ENCODE peak calls at places on chromosome 9, in five cellular contexts. L, I, S, X and J are unnamed samples.

GRCh38 chr9:126294331-126295081 is 32.1 kb upstream of the MVB12B start:
- DNase-seq in L (no peak), S (no peak), X (no peak), I (no peak), J (no peak)

GRCh38 chr9:5714501-5715401 is 85.8 kb downstream of the RIC1 start:
- DNase-seq in L (no peak), X (no peak), S (peak; percentile 36), I (peak; percentile 25), J (no peak)

GRCh38 chr9:93600504-93600903 is 24.1 kb downstream of the PHF2 start:
- DNase-seq in S (no peak), I (no peak), X (no peak), L (no peak), J (peak; percentile 46)

GRCh38 chr9:5186416-5187169 is 1.2 kb upstream of the INSL6 start:
- DNase-seq in L (peak; percentile 65), X (no peak), S (peak; percentile 69), I (peak; percentile 56), J (peak; percentile 76)

GRCh38 chr9:34570422-34571179 is 18.9 kb downstream of the CNTFR start:
- DNase-seq in X (no peak), I (no peak), S (no peak), L (no peak), J (no peak)

GRCh38 chr9:104232781-104233341 is 138.8 kb downstream of the SMC2 start:
- DNase-seq in L (no peak), I (no peak), X (no peak), S (peak; percentile 66), J (no peak)

GRCh38 chr9:89116064-89116817 is 62.4 kb downstream of the SHC3 start:
- DNase-seq in X (no peak), L (no peak), I (no peak), S (no peak), J (no peak)

GRCh38 chr9:101479337-101480045 is 43.9 kb upstream of the ALDOB start:
- DNase-seq in S (no peak), I (no peak), X (no peak), L (no peak), J (no peak)

GRCh38 chr9:12718482-12719026 is 25.4 kb downstream of the TYRP1 start:
- DNase-seq in S (peak; percentile 7), I (no peak), L (no peak), X (no peak), J (no peak)

GRCh38 chr9:91963711-91964240 is 13.7 kb upstream of the ROR2 start:
- DNase-seq in I (no peak), S (no peak), L (no peak), X (no peak), J (no peak)

GRCh38 chr9:126842977-126843799 is 17.3 kb upstream of the ZBTB34 start:
- DNase-seq in S (peak; percentile 33), X (no peak), I (no peak), L (no peak), J (no peak)

GRCh38 chr9:131478421-131478868 is 24.3 kb upstream of the POMT1 start:
- DNase-seq in X (no peak), L (peak; percentile 34), I (peak; percentile 46), S (peak; percentile 29), J (peak; percentile 40)

GRCh38 chr9:87149794-87150193 is 202.5 kb upstream of the GAS1 start:
- DNase-seq in S (no peak), X (no peak), L (no peak), I (no peak), J (no peak)

GRCh38 chr9:89743216-89743575 is 138.4 kb downstream of the GADD45G start:
- DNase-seq in I (no peak), L (no peak), S (no peak), X (peak; percentile 36), J (peak; percentile 25)

GRCh38 chr9:437066-438015 is 222.7 kb downstream of the DOCK8 start:
- DNase-seq in I (no peak), L (no peak), X (no peak), S (no peak), J (no peak)

GRCh38 chr9:98132806-98133631 is 14.0 kb upstream of the TRIM14 start:
- DNase-seq in L (no peak), I (no peak), S (no peak), X (no peak), J (no peak)

GRCh38 chr9:87338075-87338989 is 159.3 kb upstream of the DAPK1 start:
- DNase-seq in S (no peak), I (no peak), L (no peak), X (no peak), J (no peak)

GRCh38 chr9:9847750-9848149 is 765.1 kb downstream of the PTPRD start:
- DNase-seq in I (no peak), L (no peak), S (no peak), X (no peak), J (no peak)

GRCh38 chr9:739362-739761 is 102.1 kb upstream of the DMRT1 start:
- DNase-seq in S (no peak), L (no peak), I (no peak), X (no peak), J (no peak)

GRCh38 chr9:129111762-129112151 is 542 bp downstream of the PTPA start:
- DNase-seq in L (peak; percentile 36), I (peak; percentile 25), X (no peak), S (peak; percentile 62), J (peak; percentile 68)

GRCh38 chr9:135702002-135702721 is at the start of gene KCNT1:
- DNase-seq in X (no peak), I (no peak), S (peak; percentile 40), L (peak; percentile 94), J (peak; percentile 51)

GRCh38 chr9:129071526-129072131 is 9.3 kb upstream of the DOLPP1 start:
- DNase-seq in S (no peak), I (no peak), X (no peak), L (no peak), J (no peak)

GRCh38 chr9:88106492-88106891 is 31.8 kb downstream of the SPATA31C2 start:
- DNase-seq in S (no peak), X (no peak), I (no peak), L (no peak), J (peak; percentile 28)

GRCh38 chr9:95003694-95004451 is 277.4 kb downstream of the AOPEP start:
- DNase-seq in S (peak; percentile 73), X (no peak), I (peak; percentile 36), L (no peak), J (peak; percentile 31)

GRCh38 chr9:88998911-88999310 is 7.6 kb downstream of the S1PR3 start:
- DNase-seq in S (peak; percentile 15), I (no peak), L (no peak), X (no peak), J (no peak)

GRCh38 chr9:134645607-134646365 is 4.2 kb downstream of the COL5A1 start:
- DNase-seq in S (no peak), I (no peak), X (no peak), L (no peak), J (no peak)

GRCh38 chr9:98075332-98075805 is 18.8 kb downstream of the NANS start:
- DNase-seq in X (no peak), S (peak; percentile 33), I (no peak), L (no peak), J (no peak)

GRCh38 chr9:76218868-76219462 is 175.3 kb downstream of the RFK start:
- DNase-seq in I (no peak), S (no peak), L (no peak), X (no peak), J (no peak)

GRCh38 chr9:93713716-93714115 is 137.3 kb downstream of the PHF2 start:
- DNase-seq in L (no peak), S (no peak), X (no peak), I (no peak), J (peak; percentile 22)

GRCh38 chr9:31388660-31389059 is 995.8 kb upstream of the ACO1 start:
- DNase-seq in X (no peak), L (no peak), S (no peak), I (no peak), J (no peak)

GRCh38 chr9:20670395-20670794 is 13.7 kb upstream of the FOCAD start:
- DNase-seq in L (no peak), X (no peak), S (no peak), I (no peak), J (no peak)

GRCh38 chr9:114266969-114267368 is 55.9 kb upstream of the ORM1 start:
- DNase-seq in X (no peak), S (no peak), I (no peak), L (no peak), J (peak; percentile 54)

GRCh38 chr9:13351768-13352386 is 72.4 kb upstream of the MPDZ start:
- DNase-seq in L (peak; percentile 14), S (peak; percentile 74), X (no peak), I (peak; percentile 23), J (peak; percentile 63)

GRCh38 chr9:125126019-125126746 is 17.1 kb downstream of the SCAI start:
- DNase-seq in S (peak; percentile 21), I (no peak), L (no peak), X (peak; percentile 50), J (peak; percentile 92)

GRCh38 chr9:88532320-88532719 is 2.7 kb upstream of the NXNL2 start:
- DNase-seq in S (peak; percentile 21), L (peak; percentile 73), I (no peak), X (no peak), J (peak; percentile 96)

DNA sequence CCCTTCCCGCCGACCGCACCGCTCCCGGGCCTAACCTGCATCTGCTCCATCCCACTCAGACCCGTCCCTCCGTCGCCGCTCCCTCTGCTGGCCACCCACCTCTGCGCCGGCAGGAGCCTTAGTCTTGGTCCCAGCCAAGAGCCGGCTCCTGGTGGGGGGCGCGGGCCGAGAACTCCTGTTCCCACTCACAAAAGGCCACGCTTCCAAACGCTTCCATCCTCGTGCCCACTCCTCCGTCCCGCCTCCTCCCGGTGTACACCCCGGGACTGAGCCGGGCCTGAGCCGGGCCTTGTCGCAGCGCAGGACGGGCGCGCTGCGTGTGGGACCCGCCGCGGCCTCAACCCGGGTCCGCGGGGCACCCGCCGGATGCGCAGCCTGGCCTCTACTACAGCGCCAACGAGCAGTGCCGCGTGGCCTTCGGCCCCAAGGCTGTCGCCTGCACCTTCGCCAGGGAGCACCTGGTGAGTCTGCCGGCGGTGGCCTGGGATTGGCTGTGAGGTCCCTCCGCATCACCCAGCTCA is 7.5 kb downstream of the ADAMTS13 start:
- DNase-seq in L (peak; percentile 88), S (peak; percentile 8), X (no peak), I (peak; percentile 21), J (no peak)
- H3K4me3 ChIP-seq in L (no peak overlapping the region), S (no peak overlapping the region), X (no peak overlapping the region), I (no peak overlapping the region), J (no peak overlapping the region)

GRCh38 chr9:115359011-115359780 is 241.2 kb upstream of the TNC start:
- DNase-seq in I (no peak), L (no peak), S (no peak), X (no peak), J (no peak)
- TF ChIP-seq MAX in I (no peak), L (no peak), S (no peak), X (no peak), J (no peak)

GRCh38 chr9:127954831-127955293 is 17.2 kb upstream of the DPM2 start:
- DNase-seq in S (no peak), L (no peak), X (no peak), I (no peak), J (no peak)
- TF ChIP-seq MYC in S (no peak), L (no peak), X (no peak), I (no peak), J (no peak)

GRCh38 chr9:36874921-36875320 is 159.1 kb downstream of the PAX5 start:
- DNase-seq in X (no peak), S (no peak), I (no peak), L (no peak), J (peak; percentile 69)

GRCh38 chr9:36872641-36873040 is 161.4 kb downstream of the PAX5 start:
- DNase-seq in L (no peak), S (no peak), X (no peak), I (no peak), J (no peak)

GRCh38 chr9:36876056-36876455 is 158.0 kb downstream of the PAX5 start:
- DNase-seq in S (no peak), X (no peak), L (no peak), I (no peak), J (no peak)

GRCh38 chr9:36873247-36873875 is 160.7 kb downstream of the PAX5 start:
- DNase-seq in I (peak; percentile 62), X (peak; percentile 28), L (peak; percentile 83), S (peak; percentile 43), J (peak; percentile 55)

GRCh38 chr9:36874261-36874660 is 159.8 kb downstream of the PAX5 start:
- DNase-seq in X (no peak), L (no peak), I (no peak), S (no peak), J (no peak)
- H3K4me3 ChIP-seq in X (no peak overlapping the region), L (no peak overlapping the region), I (no peak overlapping the region), S (no peak overlapping the region), J (no peak overlapping the region)